ENCODE peak calls at places on chromosomes 12 and 14, in four cellular contexts. One of them, this sample, is unnamed.

GRCh38 chr14:57389646-57390036 is 745 bp upstream of the NAA30 start:
- DNase-seq in neural progenitor cell: no peak
- DNase-seq in neuronal stem cell: no peak
- DNase-seq in fibroblast of lung: no peak
- DNase-seq in this sample: no peak

GRCh38 chr12:31362115-31362758 is 36.3 kb upstream of the SINHCAF start:
- DNase-seq in neuronal stem cell: peak; percentile 33
- DNase-seq in fibroblast of lung: no peak
- DNase-seq in neural progenitor cell: peak; percentile 72
- DNase-seq in this sample: no peak

GRCh38 chr12:99915251-99916082 is 69.3 kb downstream of the ANKS1B start:
- DNase-seq in fibroblast of lung: no peak
- DNase-seq in neuronal stem cell: no peak
- DNase-seq in neural progenitor cell: no peak
- DNase-seq in this sample: no peak

GRCh38 chr12:1421091-1421902 is 173.1 kb downstream of the FBXL14 start:
- DNase-seq in neural progenitor cell: no peak
- DNase-seq in neuronal stem cell: no peak
- DNase-seq in fibroblast of lung: no peak
- DNase-seq in this sample: no peak

GRCh38 chr12:18165422-18165871 is 75.5 kb upstream of the RERGL start:
- DNase-seq in neural progenitor cell: no peak
- DNase-seq in neuronal stem cell: no peak
- DNase-seq in fibroblast of lung: peak; percentile 68
- DNase-seq in this sample: no peak

GRCh38 chr12:132899033-132899432 is 11.6 kb upstream of the CHFR start:
- DNase-seq in neuronal stem cell: no peak
- DNase-seq in neural progenitor cell: no peak
- DNase-seq in fibroblast of lung: no peak
- DNase-seq in this sample: no peak

GRCh38 chr12:58922849-58923248 is 2.5 kb upstream of the LRIG3 start:
- DNase-seq in neural progenitor cell: no peak
- DNase-seq in neuronal stem cell: no peak
- DNase-seq in fibroblast of lung: peak; percentile 80
- DNase-seq in this sample: no peak

GRCh38 chr14:79256311-79256879 is 954.9 kb downstream of the DIO2 start:
- DNase-seq in fibroblast of lung: no peak
- DNase-seq in neural progenitor cell: peak; percentile 38
- DNase-seq in neuronal stem cell: no peak
- DNase-seq in this sample: no peak

GRCh38 chr14:74290415-74290814 is 12.3 kb downstream of the ABCD4 start:
- DNase-seq in neuronal stem cell: no peak
- DNase-seq in neural progenitor cell: peak; percentile 55
- DNase-seq in fibroblast of lung: peak; percentile 17
- DNase-seq in this sample: peak; percentile 49

GRCh38 chr12:100484178-100484886 is 10.7 kb downstream of the NR1H4 start:
- DNase-seq in neural progenitor cell: no peak
- DNase-seq in fibroblast of lung: peak; percentile 38
- DNase-seq in neuronal stem cell: no peak
- DNase-seq in this sample: no peak

GRCh38 chr12:52216807-52217206 is 16.2 kb upstream of the KRT7 start:
- DNase-seq in neuronal stem cell: no peak
- DNase-seq in neural progenitor cell: no peak
- DNase-seq in fibroblast of lung: no peak
- DNase-seq in this sample: no peak

GRCh38 chr14:68972507-68973272 is 6.4 kb downstream of the ACTN1 start:
- DNase-seq in neural progenitor cell: no peak
- DNase-seq in neuronal stem cell: no peak
- DNase-seq in fibroblast of lung: peak; percentile 94
- DNase-seq in this sample: no peak

GRCh38 chr12:91432079-91432478 is 249.5 kb upstream of the DCN start:
- DNase-seq in fibroblast of lung: peak; percentile 50
- DNase-seq in neuronal stem cell: peak; percentile 42
- DNase-seq in neural progenitor cell: peak; percentile 60
- DNase-seq in this sample: no peak

GRCh38 chr14:76115010-76115422 is 36.7 kb upstream of the GPATCH2L start:
- DNase-seq in neural progenitor cell: no peak
- DNase-seq in fibroblast of lung: no peak
- DNase-seq in neuronal stem cell: no peak
- DNase-seq in this sample: no peak

GRCh38 chr12:55705802-55706402 is 1.8 kb downstream of the ITGA7 start:
- DNase-seq in neuronal stem cell: no peak
- DNase-seq in fibroblast of lung: no peak
- DNase-seq in neural progenitor cell: peak; percentile 54
- DNase-seq in this sample: no peak

GRCh38 chr12:15918066-15918465 is 6.9 kb downstream of the DERA start:
- DNase-seq in fibroblast of lung: no peak
- DNase-seq in neuronal stem cell: no peak
- DNase-seq in neural progenitor cell: peak; percentile 18
- DNase-seq in this sample: no peak

GRCh38 chr14:52790756-52791203 is 627 bp downstream of the GNPNAT1 start:
- DNase-seq in neural progenitor cell: no peak
- DNase-seq in neuronal stem cell: no peak
- DNase-seq in fibroblast of lung: no peak
- DNase-seq in this sample: no peak

GRCh38 chr14:34502826-34503225 is 36.7 kb downstream of the EAPP start:
- DNase-seq in fibroblast of lung: no peak
- DNase-seq in neuronal stem cell: no peak
- DNase-seq in neural progenitor cell: no peak
- DNase-seq in this sample: no peak

GRCh38 chr14:50533314-50533705 is 941 bp upstream of the MAP4K5 start:
- DNase-seq in fibroblast of lung: no peak
- DNase-seq in neuronal stem cell: no peak
- DNase-seq in neural progenitor cell: no peak
- DNase-seq in this sample: no peak

GRCh38 chr14:35369701-35370191 is 34.8 kb downstream of the NFKBIA start:
- DNase-seq in neuronal stem cell: no peak
- DNase-seq in fibroblast of lung: no peak
- DNase-seq in neural progenitor cell: no peak
- DNase-seq in this sample: no peak

GRCh38 chr14:76280221-76280620 is 95.7 kb upstream of the ESRRB start:
- DNase-seq in neuronal stem cell: no peak
- DNase-seq in fibroblast of lung: no peak
- DNase-seq in neural progenitor cell: no peak
- DNase-seq in this sample: no peak

GRCh38 chr14:62436256-62436655 is 609.0 kb downstream of the KCNH5 start:
- DNase-seq in neuronal stem cell: no peak
- DNase-seq in fibroblast of lung: no peak
- DNase-seq in neural progenitor cell: no peak
- DNase-seq in this sample: no peak

GRCh38 chr12:31510034-31510433 is 80.9 kb downstream of the DENND5B start:
- DNase-seq in neuronal stem cell: no peak
- DNase-seq in neural progenitor cell: no peak
- DNase-seq in fibroblast of lung: no peak
- DNase-seq in this sample: no peak

GRCh38 chr12:119090865-119091264 is 87.9 kb upstream of the HSPB8 start:
- DNase-seq in fibroblast of lung: no peak
- DNase-seq in neuronal stem cell: no peak
- DNase-seq in neural progenitor cell: no peak
- DNase-seq in this sample: no peak

GRCh38 chr12:48936379-48936979 is 11.2 kb upstream of the FKBP11 start:
- DNase-seq in neural progenitor cell: peak; percentile 90
- DNase-seq in fibroblast of lung: peak; percentile 84
- DNase-seq in neuronal stem cell: peak; percentile 83
- DNase-seq in this sample: peak; percentile 77

DNA sequence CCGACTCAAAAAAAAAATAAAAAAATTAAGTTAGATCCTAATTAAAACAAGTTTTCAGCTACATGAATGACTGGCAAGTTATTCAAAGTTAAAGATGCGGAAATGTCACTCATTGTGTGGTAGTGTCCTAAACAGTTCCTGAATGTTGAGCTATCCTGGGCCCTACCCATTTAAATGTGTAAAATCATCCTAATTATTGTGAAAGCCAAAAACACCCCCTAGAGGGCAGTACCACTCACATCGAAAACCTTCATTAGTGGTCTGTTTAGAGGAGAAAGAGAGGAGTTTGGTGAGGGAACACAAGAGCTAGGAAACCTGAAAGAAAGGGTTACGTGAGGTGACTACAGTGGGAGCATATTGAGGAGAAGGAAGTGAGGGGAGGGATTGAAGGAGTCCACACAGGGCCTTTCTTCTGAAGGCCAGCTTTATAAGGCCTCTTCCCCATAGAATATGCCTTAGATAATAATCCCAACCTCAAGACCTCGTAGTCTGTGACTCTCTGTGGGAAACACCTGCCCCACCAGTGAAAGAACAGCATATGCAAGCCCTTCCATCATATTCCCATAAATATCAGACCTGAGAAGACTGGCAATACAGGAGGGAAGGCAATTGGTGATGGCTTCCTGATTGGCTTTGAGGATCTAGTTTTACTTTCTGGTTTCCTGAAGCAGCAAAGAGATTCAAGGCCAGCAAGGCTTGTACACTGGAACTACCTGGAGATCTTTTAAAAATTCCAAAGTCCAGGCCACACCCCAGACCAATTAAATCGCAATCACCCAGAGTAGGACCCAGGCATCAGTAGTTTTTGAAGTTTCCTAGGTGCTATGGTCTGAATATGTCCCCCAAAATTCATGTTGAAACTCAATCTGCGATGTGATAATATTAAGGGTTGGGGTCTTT is 2.7 kb upstream of the TEP1 start:
- DNase-seq in fibroblast of lung: peak; percentile 62
- DNase-seq in neuronal stem cell: no peak
- DNase-seq in neural progenitor cell: peak; percentile 58
- DNase-seq in this sample: peak; percentile 63
- H2AFZ ChIP-seq in fibroblast of lung: peak overlapping the region; percentile 22
- H2AFZ ChIP-seq in neuronal stem cell: peak overlapping the region; percentile 68
- H2AFZ ChIP-seq in neural progenitor cell: peak overlapping the region; percentile 74
- H2AFZ ChIP-seq in this sample: peak overlapping the region; percentile 89

DNA sequence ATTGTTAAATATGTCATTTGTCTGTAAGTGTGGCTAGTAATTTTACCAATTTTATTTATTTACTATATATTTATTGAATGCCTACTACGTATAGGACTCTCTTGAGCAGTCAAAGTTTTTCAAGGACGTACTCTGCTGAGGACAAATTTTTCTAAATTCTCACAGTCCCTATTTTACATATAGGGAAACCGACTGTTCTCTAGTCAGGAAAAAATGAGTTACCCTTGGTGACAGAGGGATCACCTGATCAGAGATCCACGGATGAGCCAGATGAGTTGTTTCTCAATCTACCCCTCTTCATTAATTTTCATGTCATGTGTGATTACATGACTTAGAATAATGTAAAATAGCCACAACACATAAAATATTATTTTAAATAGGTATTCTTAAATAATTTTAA is 96.2 kb upstream of the SLC38A2 start:
- DNase-seq in fibroblast of lung: no peak
- DNase-seq in neuronal stem cell: no peak
- DNase-seq in neural progenitor cell: no peak
- DNase-seq in this sample: no peak
- H2AFZ ChIP-seq in fibroblast of lung: no peak overlapping the region
- H2AFZ ChIP-seq in neuronal stem cell: no peak overlapping the region
- H2AFZ ChIP-seq in neural progenitor cell: no peak overlapping the region
- H2AFZ ChIP-seq in this sample: no peak overlapping the region

GRCh38 chr14:56351861-56352260 is 227.7 kb upstream of the TMEM260 start:
- DNase-seq in neural progenitor cell: no peak
- DNase-seq in fibroblast of lung: peak; percentile 46
- DNase-seq in neuronal stem cell: no peak
- DNase-seq in this sample: no peak

GRCh38 chr14:56358265-56358664 is 221.3 kb upstream of the TMEM260 start:
- DNase-seq in neuronal stem cell: no peak
- DNase-seq in neural progenitor cell: no peak
- DNase-seq in fibroblast of lung: no peak
- DNase-seq in this sample: no peak

GRCh38 chr14:56359245-56359644 is 220.4 kb upstream of the TMEM260 start:
- DNase-seq in neural progenitor cell: no peak
- DNase-seq in fibroblast of lung: peak; percentile 42
- DNase-seq in neuronal stem cell: no peak
- DNase-seq in this sample: peak; percentile 90

GRCh38 chr14:56357478-56357877 is 222.1 kb upstream of the TMEM260 start:
- DNase-seq in neuronal stem cell: no peak
- DNase-seq in neural progenitor cell: no peak
- DNase-seq in fibroblast of lung: no peak
- DNase-seq in this sample: no peak
- H2AFZ ChIP-seq in neuronal stem cell: no peak overlapping the region
- H2AFZ ChIP-seq in neural progenitor cell: no peak overlapping the region
- H2AFZ ChIP-seq in fibroblast of lung: no peak overlapping the region
- H2AFZ ChIP-seq in this sample: no peak overlapping the region

DNA sequence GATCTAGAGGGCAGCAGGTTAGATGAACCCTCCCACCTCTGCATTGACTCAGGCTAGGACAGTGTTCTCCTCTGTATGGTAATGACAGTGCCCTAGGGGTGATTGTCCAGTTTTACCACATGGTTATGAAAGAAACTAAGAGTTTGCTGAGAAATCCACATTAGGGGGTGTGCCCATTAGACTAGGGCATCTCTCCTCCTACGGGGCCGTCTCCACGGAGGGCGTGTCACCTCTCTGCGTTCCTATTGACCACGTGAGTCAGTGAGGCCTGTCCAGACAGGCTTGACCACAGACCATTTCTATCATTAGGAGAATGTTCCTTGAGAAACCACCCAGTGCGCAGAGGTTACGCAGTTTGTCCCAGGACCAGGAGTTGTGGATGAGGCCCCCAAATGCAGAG is 8.3 kb downstream of the MVK start:
- DNase-seq in fibroblast of lung: peak; percentile 66
- DNase-seq in neuronal stem cell: no peak
- DNase-seq in neural progenitor cell: no peak
- DNase-seq in this sample: no peak
- H2AFZ ChIP-seq in fibroblast of lung: no peak overlapping the region
- H2AFZ ChIP-seq in neuronal stem cell: no peak overlapping the region
- H2AFZ ChIP-seq in neural progenitor cell: no peak overlapping the region
- H2AFZ ChIP-seq in this sample: no peak overlapping the region

GRCh38 chr14:97976861-97977260 is 1179.7 kb downstream of the VRK1 start:
- DNase-seq in neural progenitor cell: no peak
- DNase-seq in neuronal stem cell: no peak
- DNase-seq in fibroblast of lung: no peak
- DNase-seq in this sample: peak; percentile 53
- H2AFZ ChIP-seq in neural progenitor cell: no peak overlapping the region
- H2AFZ ChIP-seq in neuronal stem cell: no peak overlapping the region
- H2AFZ ChIP-seq in fibroblast of lung: no peak overlapping the region
- H2AFZ ChIP-seq in this sample: peak overlapping the region; percentile 26